ENCODE peak calls at places on chromosomes 6 and 20, in nine cellular contexts. N is transverse colon, U is AG09319, S is foreskin keratinocyte, A is PC-9, J is BJ, F is tibial artery, R is neural progenitor cell, Y is endothelial cell. P is an unnamed sample.

GRCh38 chr20:10861619-10862018 is 187.8 kb upstream of the JAG1 start:
- DNase-seq in U (no peak), J (no peak), A (peak; percentile 30), N (peak; percentile 69), Y (no peak), S (peak; percentile 50), F (no peak), R (no peak), P (peak; percentile 55)

GRCh38 chr6:136343700-136344099 is 54.1 kb upstream of the BCLAF1 start:
- DNase-seq in J (no peak), U (no peak), R (no peak), F (no peak), A (no peak), N (no peak), S (no peak), Y (no peak), P (no peak)

GRCh38 chr6:72595812-72596211 is 26.1 kb upstream of the KCNQ5 start:
- DNase-seq in R (no peak), U (no peak), J (no peak), F (no peak), Y (no peak), N (no peak), S (no peak), A (no peak), P (no peak)

GRCh38 chr6:35359744-35360348 is 17.5 kb downstream of the PPARD start:
- DNase-seq in Y (no peak), S (peak; percentile 10), J (no peak), U (no peak), R (peak; percentile 20), A (peak; percentile 80), F (no peak), N (no peak), P (peak; percentile 10)

GRCh38 chr6:24931752-24932691 is 3.7 kb downstream of the RIPOR2 start:
- DNase-seq in Y (no peak), J (no peak), S (peak; percentile 54), R (no peak), N (no peak), U (no peak), F (no peak), A (no peak), P (no peak)

GRCh38 chr20:5947276-5947675 is 3.1 kb downstream of the TRMT6 start:
- DNase-seq in U (no peak), J (no peak), R (no peak), A (no peak), N (no peak), Y (no peak), S (no peak), F (no peak), P (no peak)

GRCh38 chr6:152099816-152100618 is 292.5 kb downstream of the ESR1 start:
- DNase-seq in U (no peak), A (no peak), S (no peak), F (peak; percentile 47), R (no peak), J (no peak), N (peak; percentile 10), Y (no peak), P (no peak)

GRCh38 chr6:149727793-149728498 is 10.0 kb upstream of the LATS1 start:
- DNase-seq in U (no peak), S (no peak), F (no peak), N (no peak), Y (no peak), J (no peak), R (no peak), A (no peak), P (no peak)

GRCh38 chr6:75279418-75279817 is 5.2 kb downstream of the TMEM30A start:
- DNase-seq in A (no peak), R (no peak), N (no peak), Y (no peak), F (no peak), U (no peak), J (no peak), S (no peak), P (no peak)

GRCh38 chr6:96631248-96631647 is 68.3 kb downstream of the FHL5 start:
- DNase-seq in Y (no peak), A (no peak), S (no peak), R (no peak), N (no peak), J (no peak), U (no peak), F (no peak), P (no peak)

GRCh38 chr6:45997875-45998506 is 17.7 kb downstream of the CLIC5 start:
- DNase-seq in J (no peak), U (no peak), S (peak; percentile 65), N (no peak), A (no peak), F (no peak), R (no peak), Y (no peak), P (no peak)

GRCh38 chr20:24771651-24772061 is 177.4 kb upstream of the CST7 start:
- DNase-seq in F (no peak), N (no peak), R (no peak), J (no peak), Y (peak; percentile 32), U (no peak), S (no peak), A (no peak), P (no peak)

GRCh38 chr20:58481541-58482021 is 33.6 kb downstream of the APCDD1L start:
- DNase-seq in J (no peak), N (peak; percentile 59), S (no peak), R (peak; percentile 88), A (peak; percentile 49), Y (peak; percentile 86), U (no peak), F (no peak), P (peak; percentile 61)

GRCh38 chr6:150241751-150242150 is 98.9 kb downstream of the PPP1R14C start:
- DNase-seq in Y (no peak), S (no peak), U (no peak), F (no peak), J (no peak), N (no peak), R (no peak), A (no peak), P (no peak)

DNA sequence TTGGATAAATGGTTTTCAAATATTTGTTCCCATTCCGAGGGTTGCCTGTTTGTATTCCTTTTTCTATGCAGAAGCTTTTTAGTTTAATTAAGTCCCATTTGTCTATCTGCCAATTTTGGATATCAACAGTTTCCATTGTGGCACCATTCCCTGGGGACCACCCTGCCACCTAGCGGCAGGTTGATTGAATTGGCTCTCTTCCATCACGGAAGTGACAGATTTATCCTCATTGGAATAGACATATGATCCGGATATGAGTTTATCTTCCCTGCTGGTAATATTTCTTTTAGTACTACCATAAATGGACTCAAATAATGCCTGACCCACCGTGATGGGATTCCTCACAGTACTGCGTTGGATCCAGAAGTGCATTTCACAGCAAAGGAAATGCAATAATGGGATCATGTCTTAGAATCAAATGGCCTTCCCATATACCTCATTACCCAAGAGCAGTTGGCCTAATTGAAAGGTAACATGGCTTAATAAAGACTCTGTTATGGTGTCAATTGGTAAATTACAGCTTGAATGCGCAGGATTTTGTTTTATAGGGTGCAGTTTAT is 327.0 kb downstream of the BMP2 start:
- DNase-seq in S (peak; percentile 58), N (peak; percentile 41), U (no peak), R (peak; percentile 74), F (no peak), A (no peak), Y (peak; percentile 68), J (no peak), P (peak; percentile 60)
- TF ChIP-seq CTCF in S (peak; percentile 90), N (peak; percentile 71), U (peak; percentile 27), R (peak; percentile 98), F (no peak), A (peak; percentile 76), Y (peak; percentile 89), J (peak; percentile 17), P (peak; percentile 57)

GRCh38 chr20:8143474-8143873 is 11.4 kb downstream of the PLCB1 start:
- DNase-seq in Y (no peak), U (no peak), A (no peak), S (no peak), N (no peak), R (no peak), J (no peak), F (no peak), P (no peak)

GRCh38 chr20:8147476-8147875 is 15.4 kb downstream of the PLCB1 start:
- DNase-seq in S (no peak), F (no peak), J (no peak), N (no peak), R (no peak), A (no peak), Y (no peak), U (no peak), P (no peak)

GRCh38 chr20:8144282-8145245 is 12.5 kb downstream of the PLCB1 start:
- DNase-seq in U (peak; percentile 57), R (no peak), A (no peak), J (peak; percentile 53), S (no peak), F (no peak), Y (peak; percentile 5), N (no peak), P (no peak)

GRCh38 chr20:8148501-8148900 is 16.4 kb downstream of the PLCB1 start:
- DNase-seq in J (no peak), S (no peak), U (no peak), A (no peak), F (no peak), Y (no peak), N (no peak), R (no peak), P (no peak)

DNA sequence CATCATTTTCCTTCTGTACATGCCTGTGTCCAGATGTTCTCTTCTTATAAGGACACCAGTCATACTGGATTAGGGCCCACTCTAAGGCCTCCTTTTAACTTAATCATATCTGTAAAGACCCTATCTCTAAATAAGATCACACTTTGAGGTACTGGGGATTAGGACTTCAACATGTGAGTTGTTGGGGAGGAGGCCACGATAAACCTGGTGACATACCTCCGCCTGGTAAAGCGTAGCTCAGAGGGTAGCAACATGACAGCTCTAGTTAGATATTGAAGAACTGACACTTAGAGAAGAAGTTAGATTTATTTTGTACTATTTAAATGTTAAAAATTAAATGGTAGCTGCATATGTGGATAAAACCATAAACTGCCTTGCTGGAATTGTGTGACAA is 13.2 kb downstream of the PLCB1 start:
- DNase-seq in S (no peak), J (no peak), F (no peak), Y (no peak), A (no peak), U (no peak), R (no peak), N (no peak), P (no peak)
- TF ChIP-seq CTCF in S (no peak), J (no peak), F (no peak), Y (no peak), A (no peak), U (no peak), R (no peak), N (no peak), P (no peak)

GRCh38 chr6:88763160-88763559 is 200.3 kb downstream of the RNGTT start:
- DNase-seq in J (no peak), A (no peak), F (no peak), Y (no peak), R (no peak), U (no peak), N (no peak), S (no peak), P (no peak)

GRCh38 chr6:88760091-88760490 is 203.3 kb downstream of the RNGTT start:
- DNase-seq in R (no peak), S (no peak), A (no peak), N (no peak), F (no peak), U (no peak), Y (no peak), J (no peak), P (no peak)

GRCh38 chr6:88761237-88762031 is 202.0 kb downstream of the RNGTT start:
- DNase-seq in Y (no peak), N (no peak), S (no peak), J (no peak), R (peak; percentile 25), A (no peak), U (no peak), F (no peak), P (no peak)
- TF ChIP-seq CTCF in Y (peak; percentile 16), N (no peak), S (no peak), J (no peak), R (peak; percentile 46), A (no peak), U (no peak), F (no peak), P (no peak)

GRCh38 chr6:42136508-42137191 is 5.8 kb downstream of the C6orf132 start:
- DNase-seq in N (peak; percentile 40), U (no peak), J (no peak), Y (peak; percentile 30), S (peak; percentile 86), F (no peak), A (no peak), R (peak; percentile 90), P (peak; percentile 64)
- TF ChIP-seq CTCF in N (no peak), U (peak; percentile 40), J (peak; percentile 49), Y (peak; percentile 47), S (peak; percentile 34), F (no peak), A (no peak), R (peak; percentile 67), P (peak; percentile 36)